ENCODE peak calls at places on chromosomes 6 and 20, in five cellular contexts. S, U, G, F and K are unnamed samples.

GRCh38 chr6:10369896-10370295 is 45.0 kb downstream of the TFAP2A start:
- DNase-seq in U (no peak), S (no peak), F (no peak), G (peak), K (no peak)

GRCh38 chr20:63708301-63709148 is 686 bp downstream of the ZGPAT start:
- DNase-seq in G (peak), U (no peak), F (peak), S (peak), K (no peak)

GRCh38 chr6:52362443-52363221 is 681 bp downstream of the PAQR8 start:
- DNase-seq in U (peak), F (peak), G (peak), S (peak), K (peak)

GRCh38 chr6:3259491-3259958 is 778 bp downstream of the PSMG4 start:
- DNase-seq in F (peak), G (peak), S (peak), U (peak), K (peak)

GRCh38 chr20:41205313-41205712 is 68.0 kb downstream of the PLCG1 start:
- DNase-seq in U (no peak), S (no peak), G (no peak), F (no peak), K (no peak)

GRCh38 chr6:7129784-7130569 is 22.2 kb downstream of the RREB1 start:
- DNase-seq in U (no peak), S (peak), G (peak), F (no peak), K (peak)

GRCh38 chr6:44660561-44661220 is 273.2 kb downstream of the CDC5L start:
- DNase-seq in S (no peak), G (no peak), F (no peak), U (no peak), K (no peak)

GRCh38 chr6:160101262-160102205 is 20.1 kb upstream of the SLC22A1 start:
- DNase-seq in S (no peak), F (no peak), G (no peak), U (no peak), K (no peak)

GRCh38 chr20:25257756-25258462 is 10.0 kb downstream of the PYGB start:
- DNase-seq in G (peak), U (no peak), S (no peak), F (no peak), K (no peak)

GRCh38 chr6:118722820-118723526 is 71.6 kb upstream of the CEP85L start:
- DNase-seq in U (no peak), S (no peak), G (peak), F (no peak), K (no peak)

GRCh38 chr6:6918216-6918983 is 189.4 kb upstream of the RREB1 start:
- DNase-seq in G (peak), F (no peak), S (peak), U (peak), K (peak)

GRCh38 chr6:152634773-152635172 is 2.4 kb downstream of the SYNE1 start:
- DNase-seq in U (no peak), F (no peak), G (no peak), S (no peak), K (no peak)

GRCh38 chr20:37526839-37527637 is 638 bp downstream of the BLCAP start:
- DNase-seq in G (peak), S (no peak), U (no peak), F (no peak), K (no peak)

GRCh38 chr6:56744528-56744927 is 101.8 kb upstream of the DST start:
- DNase-seq in S (no peak), G (no peak), F (no peak), U (no peak), K (no peak)

GRCh38 chr20:59031326-59032022 is 661 bp downstream of the ATP5F1E start:
- DNase-seq in G (peak), U (no peak), F (no peak), S (no peak), K (peak)

GRCh38 chr6:131789219-131789618 is 18.6 kb upstream of the ENPP1 start:
- DNase-seq in G (no peak), F (no peak), S (no peak), U (no peak), K (no peak)

GRCh38 chr20:45813489-45813888 is 1.0 kb downstream of the UBE2C start:
- DNase-seq in G (no peak), U (no peak), F (no peak), S (no peak), K (no peak)

GRCh38 chr6:39387785-39388184 is 65.3 kb upstream of the KCNK16 start:
- DNase-seq in U (no peak), S (no peak), G (no peak), F (no peak), K (no peak)

GRCh38 chr6:78910611-78911134 is 43.3 kb downstream of the IRAK1BP1 start:
- DNase-seq in S (peak), U (peak), G (peak), F (no peak), K (no peak)

GRCh38 chr6:74115674-74116073 is 419.7 kb downstream of the CD109 start:
- DNase-seq in U (no peak), G (no peak), F (no peak), S (no peak), K (no peak)

GRCh38 chr6:12844284-12845223 is 128.0 kb downstream of the PHACTR1 start:
- DNase-seq in G (peak), F (peak), S (no peak), U (no peak), K (no peak)

GRCh38 chr20:51966296-51966971 is 164.1 kb upstream of the SALL4 start:
- DNase-seq in U (no peak), S (peak), G (peak), F (peak), K (no peak)

GRCh38 chr20:45191926-45192325 is 14.9 kb upstream of the SEMG1 start:
- DNase-seq in G (no peak), S (no peak), U (no peak), F (no peak), K (no peak)

GRCh38 chr6:14804444-14805210 is 441.2 kb upstream of the JARID2 start:
- DNase-seq in S (no peak), G (peak), U (no peak), F (peak), K (peak)

GRCh38 chr20:49230575-49231211 is 11.5 kb downstream of the DDX27 start:
- DNase-seq in U (no peak), G (no peak), F (no peak), S (no peak), K (no peak)

GRCh38 chr6:17419189-17419575 is 25.8 kb downstream of the CAP2 start:
- DNase-seq in U (no peak), G (no peak), F (no peak), S (no peak), K (no peak)

GRCh38 chr6:22124756-22125155 is 172.1 kb downstream of the PRL start:
- DNase-seq in F (no peak), G (no peak), S (no peak), U (no peak), K (no peak)

GRCh38 chr6:169829786-169830185 is 78.4 kb downstream of the ERMARD start:
- DNase-seq in S (no peak), G (no peak), F (no peak), U (no peak), K (no peak)

GRCh38 chr6:26224940-26225847 is 138.0 kb downstream of the HFE start:
- DNase-seq in F (peak), U (no peak), S (no peak), G (peak), K (no peak)

GRCh38 chr6:156167289-156168076 is 609.7 kb upstream of the ARID1B start:
- DNase-seq in S (no peak), G (no peak), F (no peak), U (no peak), K (no peak)

GRCh38 chr6:135883045-135883444 is 31.5 kb downstream of the PDE7B start:
- DNase-seq in U (no peak), S (no peak), G (peak), F (no peak), K (no peak)

GRCh38 chr6:41775293-41775882 is 4.3 kb downstream of the FRS3 start:
- DNase-seq in G (no peak), F (no peak), U (no peak), S (no peak), K (no peak)

GRCh38 chr6:133512410-133513016 is 271.4 kb downstream of the EYA4 start:
- DNase-seq in G (peak), S (peak), U (no peak), F (peak), K (peak)